ENCODE peak calls at places on chromosome 6, in seven cellular contexts. K is HCT116, C is SK-N-SH, N is HepG2, G is GM12878, W is K562, S is H1. P is an unnamed sample.

GRCh38 chr6:137497722-137498463 is 3.7 kb upstream of the OLIG3 start:
- DNase-seq in K (no peak), C (no peak), N (no peak), G (no peak), W (no peak), S (no peak), P (no peak)

GRCh38 chr6:7424967-7425807 is 35.6 kb downstream of the RIOK1 start:
- DNase-seq in K (peak), C (peak), N (peak), G (no peak), W (no peak), S (no peak), P (peak)

GRCh38 chr6:116255246-116255800 is 1.4 kb upstream of the TSPYL4 start:
- DNase-seq in K (no peak), C (peak), N (peak), G (no peak), W (no peak), S (no peak), P (no peak)

GRCh38 chr6:5059036-5059896 is 25.9 kb upstream of the PPP1R3G start:
- DNase-seq in K (no peak), C (no peak), N (peak), G (no peak), W (no peak), S (no peak), P (no peak)

GRCh38 chr6:118281291-118281690 is 266.8 kb upstream of the PLN start:
- DNase-seq in K (no peak), C (no peak), N (peak), G (no peak), W (no peak), S (no peak), P (no peak)

GRCh38 chr6:132893772-132894490 is 79.6 kb downstream of the RPS12 start:
- DNase-seq in K (no peak), C (peak), N (no peak), G (no peak), W (no peak), S (no peak), P (no peak)

GRCh38 chr6:42217165-42217522 is 517 bp downstream of the MRPS10 start:
- DNase-seq in K (no peak), C (no peak), N (no peak), G (no peak), W (peak), S (no peak), P (no peak)

GRCh38 chr6:110102411-110102810 is 77.1 kb downstream of the WASF1 start:
- DNase-seq in K (no peak), C (no peak), N (no peak), G (no peak), W (no peak), S (no peak), P (no peak)

GRCh38 chr6:138307816-138308727 is 69.6 kb upstream of the SMIM28 start:
- DNase-seq in K (no peak), C (no peak), N (peak), G (no peak), W (no peak), S (no peak), P (no peak)

GRCh38 chr6:122799916-122800701 is 11.1 kb downstream of the SMPDL3A start:
- DNase-seq in K (no peak), C (no peak), N (no peak), G (no peak), W (no peak), S (no peak), P (no peak)

GRCh38 chr6:159692303-159693127 is 526 bp downstream of the SOD2 start:
- DNase-seq in K (no peak), C (peak), N (peak), G (no peak), W (no peak), S (no peak), P (peak)

GRCh38 chr6:128655978-128656498 is 135.6 kb upstream of the PTPRK start:
- DNase-seq in K (peak), C (no peak), N (no peak), G (peak), W (no peak), S (no peak), P (no peak)

GRCh38 chr6:16762265-16762546 is 946 bp upstream of the ATXN1 start:
- DNase-seq in K (no peak), C (no peak), N (no peak), G (no peak), W (no peak), S (no peak), P (no peak)

GRCh38 chr6:150894935-150895686 is 29.6 kb downstream of the MTHFD1L start:
- DNase-seq in K (no peak), C (peak), N (peak), G (peak), W (peak), S (no peak), P (no peak)

GRCh38 chr6:25441658-25442276 is 162.6 kb downstream of the CARMIL1 start:
- DNase-seq in K (no peak), C (no peak), N (no peak), G (no peak), W (no peak), S (no peak), P (no peak)

GRCh38 chr6:141587482-141588266 is 545.1 kb upstream of the GJE1 start:
- DNase-seq in K (no peak), C (no peak), N (no peak), G (no peak), W (no peak), S (no peak), P (no peak)

GRCh38 chr6:39196648-39197047 is 32.6 kb downstream of the KCNK5 start:
- DNase-seq in K (no peak), C (no peak), N (no peak), G (no peak), W (peak), S (no peak), P (no peak)

GRCh38 chr6:168393126-168393870 is 47.7 kb upstream of the SMOC2 start:
- DNase-seq in K (no peak), C (no peak), N (no peak), G (no peak), W (no peak), S (no peak), P (peak)

GRCh38 chr6:43260791-43261190 is 17.5 kb downstream of the TTBK1 start:
- DNase-seq in K (no peak), C (no peak), N (no peak), G (no peak), W (no peak), S (no peak), P (no peak)

GRCh38 chr6:17385660-17386059 is 7.7 kb upstream of the CAP2 start:
- DNase-seq in K (no peak), C (no peak), N (no peak), G (no peak), W (no peak), S (no peak), P (no peak)

GRCh38 chr6:169266746-169267629 is 13.3 kb upstream of the THBS2 start:
- DNase-seq in K (no peak), C (no peak), N (no peak), G (no peak), W (no peak), S (no peak), P (no peak)

GRCh38 chr6:150043501-150044412 is 18.4 kb upstream of the RAET1L start:
- DNase-seq in K (no peak), C (no peak), N (no peak), G (no peak), W (no peak), S (no peak), P (no peak)

GRCh38 chr6:39891976-39892375 is 42.3 kb downstream of the MOCS1 start:
- DNase-seq in K (no peak), C (no peak), N (no peak), G (no peak), W (no peak), S (no peak), P (no peak)

GRCh38 chr6:30206799-30207618 is 6.2 kb downstream of the TRIM26 start:
- DNase-seq in K (no peak), C (no peak), N (peak), G (no peak), W (no peak), S (no peak), P (peak)

GRCh38 chr6:161631676-161632194 is 357.9 kb upstream of the AGPAT4 start:
- DNase-seq in K (no peak), C (peak), N (no peak), G (no peak), W (no peak), S (no peak), P (no peak)

GRCh38 chr6:151413372-151414145 is 22.2 kb upstream of the ZBTB2 start:
- DNase-seq in K (no peak), C (no peak), N (no peak), G (no peak), W (no peak), S (no peak), P (no peak)

GRCh38 chr6:136250686-136251008 is 536 bp upstream of the MTFR2 start:
- DNase-seq in K (no peak), C (no peak), N (no peak), G (no peak), W (no peak), S (no peak), P (no peak)

GRCh38 chr6:153568601-153569000 is 437.5 kb upstream of the RGS17 start:
- DNase-seq in K (no peak), C (no peak), N (no peak), G (no peak), W (no peak), S (no peak), P (no peak)

GRCh38 chr6:90374201-90374600 is 77.6 kb upstream of the BACH2 start:
- DNase-seq in K (no peak), C (no peak), N (no peak), G (no peak), W (no peak), S (no peak), P (no peak)

GRCh38 chr6:39791850-39792500 is at the start of gene DAAM2:
- DNase-seq in K (no peak), C (peak), N (no peak), G (no peak), W (no peak), S (no peak), P (peak)

GRCh38 chr6:111628117-111628866 is 22.6 kb upstream of the TRAF3IP2 start:
- DNase-seq in K (no peak), C (no peak), N (no peak), G (no peak), W (no peak), S (no peak), P (no peak)

DNA sequence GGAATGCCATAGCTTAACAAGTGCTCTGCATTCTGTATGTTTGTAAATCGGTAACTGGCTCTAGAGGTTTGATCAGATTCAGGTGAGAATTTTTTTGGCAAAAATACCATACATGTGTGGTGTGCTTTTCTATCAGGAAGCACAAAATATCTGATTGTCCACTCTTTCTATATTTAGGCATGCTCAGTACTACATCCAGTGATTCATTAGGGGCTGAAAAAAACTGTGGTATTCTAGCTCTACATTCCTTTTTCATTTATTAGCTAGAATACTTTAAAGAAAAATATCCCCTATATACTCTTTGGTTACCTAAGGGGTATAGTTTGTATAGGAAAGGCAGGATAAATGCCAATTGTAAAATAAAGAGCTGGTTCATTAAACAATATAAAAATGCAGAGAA is 10.6 kb upstream of the ELOVL2 start:
- DNase-seq in K (no peak), C (no peak), N (no peak), G (no peak), W (no peak), S (no peak), P (no peak)
- TF ChIP-seq JUND in K (no peak), C (no peak), N (no peak), G (no peak), W (no peak), S (no peak), P (no peak)

GRCh38 chr6:165985926-165986646 is 181.6 kb downstream of the TBXT start:
- DNase-seq in K (no peak), C (no peak), N (no peak), G (no peak), W (no peak), S (no peak), P (no peak)
- TF ChIP-seq JUND in K (no peak), C (no peak), N (no peak), G (no peak), W (no peak), S (no peak), P (no peak)

GRCh38 chr6:127069659-127070279 is 48.7 kb upstream of the RSPO3 start:
- DNase-seq in K (peak), C (peak), N (peak), G (no peak), W (peak), S (no peak), P (peak)
- TF ChIP-seq JUND in K (no peak), C (no peak), N (no peak), G (no peak), W (no peak), S (no peak), P (no peak)

DNA sequence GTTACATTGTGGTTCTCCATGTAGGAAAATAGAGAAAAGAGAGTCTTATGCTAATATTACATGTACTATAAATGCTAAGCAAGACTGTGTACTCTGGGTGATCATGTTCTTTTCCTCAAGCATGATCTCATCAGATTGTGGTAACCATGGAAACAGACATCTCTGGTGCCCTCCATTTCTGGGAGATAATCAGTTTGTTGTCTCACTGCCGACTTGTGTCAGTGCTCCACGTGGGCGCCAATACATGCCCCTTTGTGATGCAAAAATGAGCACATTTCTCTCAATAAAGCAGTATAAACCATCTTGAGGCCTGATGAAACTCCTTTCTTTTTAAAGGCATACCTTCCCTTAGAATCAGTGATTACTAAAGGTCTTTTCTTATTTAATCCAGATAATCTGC is 6.0 kb upstream of the TMEM30A start:
- DNase-seq in K (no peak), C (peak), N (no peak), G (no peak), W (no peak), S (no peak), P (no peak)
- TF ChIP-seq JUND in K (no peak), C (no peak), N (no peak), G (no peak), W (no peak), S (no peak), P (no peak)

GRCh38 chr6:35568967-35569606 is 56.4 kb upstream of the TULP1 start:
- DNase-seq in K (no peak), C (peak), N (peak), G (no peak), W (no peak), S (no peak), P (no peak)

GRCh38 chr6:35562060-35562459 is 49.4 kb upstream of the TULP1 start:
- DNase-seq in K (no peak), C (no peak), N (no peak), G (no peak), W (no peak), S (no peak), P (no peak)

GRCh38 chr6:35561113-35561512 is 48.4 kb upstream of the TULP1 start:
- DNase-seq in K (no peak), C (no peak), N (no peak), G (no peak), W (no peak), S (no peak), P (no peak)

GRCh38 chr6:35566794-35567193 is 54.1 kb upstream of the TULP1 start:
- DNase-seq in K (no peak), C (no peak), N (no peak), G (no peak), W (no peak), S (no peak), P (no peak)

DNA sequence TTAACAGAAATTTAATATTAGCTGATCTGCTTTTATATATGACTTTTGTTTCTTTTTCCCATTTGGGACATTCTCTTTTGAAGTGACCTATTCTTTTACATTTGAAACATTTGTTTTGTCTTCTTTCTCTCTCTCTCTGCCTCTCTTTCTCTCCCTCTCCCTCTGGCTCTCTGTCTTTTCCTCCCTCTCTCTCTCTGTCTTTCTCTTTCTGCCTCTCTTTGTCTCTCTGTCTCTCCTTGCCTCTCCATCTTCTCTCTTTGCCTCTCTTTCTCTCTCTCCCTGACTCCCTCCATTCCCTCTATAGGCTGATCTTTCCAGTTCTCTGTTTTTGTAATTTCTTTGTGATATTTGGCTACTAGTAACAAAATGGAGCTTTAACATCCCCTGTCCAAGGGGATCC is 52.0 kb upstream of the TULP1 start:
- DNase-seq in K (no peak), C (no peak), N (no peak), G (no peak), W (no peak), S (no peak), P (no peak)
- TF ChIP-seq JUND in K (no peak), C (no peak), N (no peak), G (no peak), W (no peak), S (no peak), P (no peak)

DNA sequence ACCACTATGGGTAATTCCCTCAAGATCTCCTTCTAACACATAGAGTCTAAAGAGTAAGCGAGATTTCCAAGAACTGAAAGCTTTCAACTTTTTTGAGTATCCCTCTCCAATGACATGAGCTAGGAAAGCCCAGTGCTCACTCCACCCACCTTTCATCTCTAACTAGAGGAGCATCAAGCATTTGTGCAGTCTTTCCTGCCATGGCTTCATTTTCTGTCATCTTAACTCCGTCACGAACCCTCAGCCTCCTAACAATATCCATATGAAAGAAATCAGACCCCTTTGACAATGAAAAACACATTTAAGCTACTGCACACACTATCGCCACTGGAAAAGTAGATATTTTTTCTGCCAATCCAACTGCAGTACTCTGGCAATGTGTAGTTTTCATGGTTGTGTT is 92.0 kb upstream of the SUPT3H start:
- DNase-seq in K (no peak), C (no peak), N (no peak), G (no peak), W (no peak), S (no peak), P (no peak)
- TF ChIP-seq JUND in K (no peak), C (no peak), N (no peak), G (no peak), W (no peak), S (no peak), P (no peak)

GRCh38 chr6:99905209-99906106 is 88.6 kb downstream of the MCHR2 start:
- DNase-seq in K (peak), C (peak), N (peak), G (no peak), W (peak), S (peak), P (peak)
- TF ChIP-seq JUND in K (no peak), C (no peak), N (no peak), G (no peak), W (no peak), S (no peak), P (no peak)

P was measured in T47D.